ENCODE peak calls at places on chromosome 13, in five cellular contexts. K is heart left ventricle, Z is lower lobe of right lung, T is pancreas, H is body of pancreas. R is an unnamed sample.

GRCh38 chr13:96946709-96947311 is 47.5 kb downstream of the OXGR1 start:
- ATAC-seq in K (no peak), Z (no peak), T (no peak), H (no peak), R (no peak)

GRCh38 chr13:40969169-40969901 is 49.8 kb downstream of the ELF1 start:
- ATAC-seq in K (no peak), Z (peak), T (peak), H (no peak), R (no peak)

GRCh38 chr13:110306960-110307696 is at the start of the genes COL4A1 and COL4A2:
- ATAC-seq in K (peak), Z (peak), T (peak), H (peak), R (peak)

GRCh38 chr13:72754111-72754510 is 26.4 kb downstream of the BORA start:
- ATAC-seq in K (no peak), Z (no peak), T (no peak), H (no peak), R (no peak)

GRCh38 chr13:73275163-73275562 is 216.4 kb downstream of the KLF5 start:
- ATAC-seq in K (no peak), Z (peak), T (no peak), H (no peak), R (no peak)

GRCh38 chr13:20942938-20943518 is 40.5 kb upstream of the XPO4 start:
- ATAC-seq in K (no peak), Z (no peak), T (no peak), H (no peak), R (no peak)

GRCh38 chr13:98450495-98451167 is 126.3 kb downstream of the STK24 start:
- ATAC-seq in K (peak), Z (no peak), T (peak), H (no peak), R (no peak)

GRCh38 chr13:111130111-111130508 is 15.0 kb downstream of the ARHGEF7 start:
- ATAC-seq in K (no peak), Z (no peak), T (no peak), H (no peak), R (no peak)

GRCh38 chr13:59623516-59623915 is 540.2 kb downstream of the DIAPH3 start:
- ATAC-seq in K (no peak), Z (no peak), T (no peak), H (no peak), R (no peak)

GRCh38 chr13:56317839-56318238 is 822.9 kb upstream of the PRR20A start:
- ATAC-seq in K (no peak), Z (no peak), T (no peak), H (no peak), R (no peak)

GRCh38 chr13:48733739-48734329 is 80.1 kb downstream of the CYSLTR2 start:
- ATAC-seq in K (no peak), Z (no peak), T (no peak), H (no peak), R (no peak)

GRCh38 chr13:96223231-96223630 is 133.3 kb downstream of the HS6ST3 start:
- ATAC-seq in K (peak), Z (no peak), T (no peak), H (no peak), R (peak)

GRCh38 chr13:97275265-97275664 is 53.1 kb downstream of the MBNL2 start:
- ATAC-seq in K (peak), Z (peak), T (peak), H (peak), R (peak)

GRCh38 chr13:50797081-50797480 is 46.4 kb downstream of the DLEU7 start:
- ATAC-seq in K (peak), Z (no peak), T (no peak), H (no peak), R (no peak)

GRCh38 chr13:50805805-50806204 is 37.7 kb downstream of the DLEU7 start:
- ATAC-seq in K (no peak), Z (no peak), T (no peak), H (no peak), R (no peak)

GRCh38 chr13:50800091-50800739 is 43.3 kb downstream of the DLEU7 start:
- ATAC-seq in K (peak), Z (peak), T (no peak), H (no peak), R (no peak)

GRCh38 chr13:50798923-50799322 is 44.6 kb downstream of the DLEU7 start:
- ATAC-seq in K (no peak), Z (no peak), T (no peak), H (no peak), R (no peak)

GRCh38 chr13:50801087-50801931 is 42.2 kb downstream of the DLEU7 start:
- ATAC-seq in K (peak), Z (peak), T (peak), H (peak), R (peak)
- H3K4me3 ChIP-seq in K (no peak), Z (no peak), T (no peak), H (no peak), R (no peak)

GRCh38 chr13:34145061-34145460 is 327.1 kb downstream of the RFC3 start:
- ATAC-seq in K (no peak), Z (no peak), T (peak), H (peak), R (no peak)

GRCh38 chr13:34151885-34152284 is 333.9 kb downstream of the RFC3 start:
- ATAC-seq in K (no peak), Z (peak), T (no peak), H (no peak), R (no peak)

GRCh38 chr13:34152996-34153395 is 335.0 kb downstream of the RFC3 start:
- ATAC-seq in K (no peak), Z (no peak), T (no peak), H (no peak), R (no peak)

GRCh38 chr13:34152409-34152808 is 334.5 kb downstream of the RFC3 start:
- ATAC-seq in K (no peak), Z (no peak), T (no peak), H (no peak), R (no peak)

DNA sequence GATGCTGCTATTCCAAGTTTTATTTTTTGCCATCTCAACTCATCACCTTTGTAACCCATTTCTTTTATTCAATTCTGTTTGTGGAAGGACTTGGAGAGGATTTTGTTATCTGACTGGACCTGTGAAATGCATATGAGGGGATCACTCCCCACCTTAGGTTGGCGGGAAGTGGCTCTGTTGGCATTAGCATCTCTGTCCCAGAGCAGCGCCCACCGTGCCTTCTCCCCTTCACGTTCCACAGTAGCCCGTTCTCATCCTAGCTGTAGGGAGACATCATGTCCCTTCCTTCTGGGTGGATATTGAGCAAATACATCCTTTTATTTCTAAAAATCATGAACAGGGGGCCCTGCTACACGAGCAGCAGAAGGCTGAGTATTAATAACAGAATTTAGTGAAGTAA is 330.4 kb downstream of the RFC3 start:
- ATAC-seq in K (no peak), Z (no peak), T (no peak), H (no peak), R (no peak)
- H3K4me3 ChIP-seq in K (no peak), Z (no peak), T (no peak), H (no peak), R (no peak)

GRCh38 chr13:50543767-50544166 is 299.7 kb downstream of the DLEU7 start:
- ATAC-seq in K (peak), Z (no peak), T (no peak), H (no peak), R (no peak)
- H3K4me3 ChIP-seq in K (no peak), Z (no peak), T (no peak), H (no peak), R (no peak)

DNA sequence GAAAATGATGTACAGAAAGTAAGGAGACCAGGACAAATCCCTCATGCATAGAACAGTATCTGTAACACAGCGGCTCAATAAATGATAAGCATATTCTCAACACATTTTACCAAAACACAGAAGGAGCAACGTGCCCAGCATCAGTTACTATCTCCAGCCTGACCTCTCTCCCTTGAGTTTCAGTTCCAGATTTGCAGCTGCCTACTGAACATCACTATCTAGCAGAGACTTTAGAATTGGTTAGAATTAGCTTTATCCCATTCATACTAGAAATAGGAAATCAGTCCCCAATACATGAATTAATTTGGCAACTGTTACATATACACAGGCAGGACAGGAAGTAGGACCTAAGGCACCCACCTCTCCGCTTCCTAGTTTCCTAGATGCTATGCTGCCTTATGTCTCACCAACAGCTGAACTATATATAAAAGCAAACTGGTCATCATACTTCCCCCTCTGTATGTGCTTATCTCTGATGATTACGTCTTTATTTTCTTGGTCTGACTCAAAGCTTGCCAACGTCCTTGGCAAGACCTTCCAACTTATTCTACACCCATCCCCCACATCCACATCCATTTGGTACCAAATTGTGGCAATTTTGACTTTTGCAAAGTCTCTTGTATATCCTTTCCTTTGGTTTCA is 61.1 kb downstream of the SACS start:
- ATAC-seq in K (no peak), Z (no peak), T (no peak), H (no peak), R (no peak)
- H3K4me3 ChIP-seq in K (no peak), Z (no peak), T (no peak), H (no peak), R (no peak)

DNA sequence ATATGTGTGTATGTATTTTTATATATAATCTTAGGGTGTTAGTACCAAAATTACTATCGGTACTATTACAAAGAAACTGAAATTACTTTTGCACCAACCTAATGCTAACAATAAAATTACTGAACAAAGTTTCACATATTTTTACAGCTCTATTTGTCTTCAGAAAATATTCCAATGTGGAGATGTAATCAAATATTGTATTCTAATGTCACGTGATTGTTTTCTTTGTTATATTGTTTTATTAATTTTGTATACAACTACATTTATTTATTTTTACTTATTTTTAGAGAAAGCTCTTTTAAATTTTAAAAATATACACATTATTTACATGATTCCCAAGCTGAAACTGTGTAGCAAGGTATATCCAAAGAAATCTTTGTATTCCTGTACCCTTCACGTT is 227.1 kb upstream of the KLF12 start:
- ATAC-seq in K (no peak), Z (no peak), T (no peak), H (no peak), R (no peak)
- H3K4me3 ChIP-seq in K (no peak), Z (no peak), T (no peak), H (no peak), R (no peak)

R was measured in gastroesophageal sphincter.